ENCODE peak calls at places on chromosome 9, in five cellular contexts. J is lung, G is ovary, U is pancreas, X is fibroblast of lung. Y is an unnamed sample.

GRCh38 chr9:98182889-98183599 is 9.4 kb downstream of the CORO2A start:
- DNase-seq in J (no peak), G (no peak), U (no peak), X (no peak), Y (peak)

GRCh38 chr9:2602704-2603116 is 18.9 kb upstream of the VLDLR start:
- DNase-seq in J (no peak), G (no peak), U (no peak), X (no peak), Y (no peak)

GRCh38 chr9:5428794-5429528 is 8.8 kb downstream of the PLGRKT start:
- DNase-seq in J (no peak), G (no peak), U (no peak), X (no peak), Y (no peak)

GRCh38 chr9:93572636-93573035 is 3.7 kb upstream of the PHF2 start:
- DNase-seq in J (no peak), G (no peak), U (no peak), X (no peak), Y (no peak)

GRCh38 chr9:35035851-35036701 is 36.3 kb downstream of the VCP start:
- DNase-seq in J (peak), G (peak), U (peak), X (peak), Y (no peak)

GRCh38 chr9:27460225-27461023 is 63.7 kb upstream of the IFNK start:
- DNase-seq in J (no peak), G (no peak), U (no peak), X (no peak), Y (peak)

GRCh38 chr9:100098241-100098886 is 436 bp downstream of the ERP44 start:
- DNase-seq in J (peak), G (peak), U (peak), X (peak), Y (peak)

GRCh38 chr9:17535176-17535575 is 43.7 kb upstream of the SH3GL2 start:
- DNase-seq in J (no peak), G (no peak), U (no peak), X (no peak), Y (no peak)

GRCh38 chr9:1966725-1967366 is 48.3 kb upstream of the SMARCA2 start:
- DNase-seq in J (no peak), G (no peak), U (no peak), X (no peak), Y (no peak)

GRCh38 chr9:1320667-1321195 is 270.6 kb downstream of the DMRT2 start:
- DNase-seq in J (no peak), G (no peak), U (no peak), X (no peak), Y (no peak)

GRCh38 chr9:116156621-116157314 is 3.2 kb downstream of the PAPPA start:
- DNase-seq in J (peak), G (peak), U (peak), X (peak), Y (peak)

GRCh38 chr9:87677776-87678587 is 47.9 kb upstream of the CTSL start:
- DNase-seq in J (no peak), G (no peak), U (no peak), X (no peak), Y (no peak)

GRCh38 chr9:117703538-117703937 is 665 bp upstream of the TLR4 start:
- DNase-seq in J (no peak), G (no peak), U (no peak), X (peak), Y (no peak)

GRCh38 chr9:137446851-137447471 is 5.8 kb upstream of the ENTPD8 start:
- DNase-seq in J (no peak), G (no peak), U (peak), X (no peak), Y (no peak)

GRCh38 chr9:12849486-12850010 is 74.7 kb downstream of the LURAP1L start:
- DNase-seq in J (no peak), G (no peak), U (no peak), X (peak), Y (no peak)

GRCh38 chr9:120307599-120307998 is 272.4 kb downstream of the CDK5RAP2 start:
- DNase-seq in J (no peak), G (no peak), U (no peak), X (no peak), Y (no peak)

GRCh38 chr9:29816954-29817703 is 2243.8 kb upstream of the C9orf72 start:
- DNase-seq in J (no peak), G (no peak), U (no peak), X (no peak), Y (no peak)

GRCh38 chr9:84170521-84171141 is 169.9 kb downstream of the SLC28A3 start:
- DNase-seq in J (peak), G (peak), U (peak), X (peak), Y (peak)

GRCh38 chr9:133144142-133144886 is 19.4 kb downstream of the GBGT1 start:
- DNase-seq in J (peak), G (no peak), U (peak), X (peak), Y (peak)

GRCh38 chr9:5586391-5586802 is 42.5 kb upstream of the RIC1 start:
- DNase-seq in J (no peak), G (no peak), U (no peak), X (peak), Y (no peak)

GRCh38 chr9:91117959-91118651 is 243.6 kb downstream of the AUH start:
- DNase-seq in J (peak), G (peak), U (peak), X (peak), Y (peak)

GRCh38 chr9:96398582-96399334 is 15.2 kb upstream of the SLC35D2 start:
- DNase-seq in J (no peak), G (no peak), U (no peak), X (no peak), Y (peak)

GRCh38 chr9:124752967-124753366 is 18.1 kb downstream of the NR6A1 start:
- DNase-seq in J (no peak), G (no peak), U (no peak), X (peak), Y (no peak)

GRCh38 chr9:70924905-70925547 is 196.4 kb downstream of the TRPM3 start:
- DNase-seq in J (peak), G (peak), U (no peak), X (peak), Y (peak)

GRCh38 chr9:131589993-131590392 is 44.7 kb downstream of the PRRT1B start:
- DNase-seq in J (no peak), G (no peak), U (no peak), X (no peak), Y (no peak)

DNA sequence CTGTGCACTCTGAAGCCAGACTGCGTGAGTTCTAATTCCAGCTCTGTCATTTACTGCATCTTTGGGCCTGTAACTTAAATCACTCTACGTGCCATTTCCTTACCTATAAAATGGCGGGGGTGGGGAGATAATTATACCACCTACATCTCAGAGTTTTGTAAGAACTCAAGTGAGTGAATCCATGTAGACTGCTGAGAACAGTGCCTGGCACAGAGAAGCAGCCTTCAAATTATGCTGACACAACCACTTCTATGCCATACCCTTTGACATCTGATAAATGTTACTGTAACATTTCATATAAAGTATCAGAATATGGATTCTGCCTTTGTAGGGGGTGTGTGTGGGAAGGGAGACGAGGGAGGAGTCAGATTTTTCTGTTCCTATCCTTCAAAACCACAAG is 27.7 kb downstream of the ELAVL2 start:
- DNase-seq in J (no peak), G (no peak), U (no peak), X (no peak), Y (no peak)
- H3K27ac ChIP-seq in J (no peak), G (no peak), U (no peak), X (no peak), Y (no peak)

GRCh38 chr9:121780641-121781040 is 129.2 kb downstream of the DAB2IP start:
- DNase-seq in J (no peak), G (no peak), U (no peak), X (no peak), Y (no peak)
- H3K27ac ChIP-seq in J (peak), G (no peak), U (no peak), X (no peak), Y (no peak)

GRCh38 chr9:136241540-136241939 is 4.1 kb downstream of the QSOX2 start:
- DNase-seq in J (no peak), G (no peak), U (peak), X (no peak), Y (no peak)

GRCh38 chr9:136239135-136239962 is 6.3 kb downstream of the QSOX2 start:
- DNase-seq in J (no peak), G (no peak), U (peak), X (no peak), Y (no peak)

GRCh38 chr9:136240941-136241340 is 4.7 kb downstream of the QSOX2 start:
- DNase-seq in J (no peak), G (no peak), U (peak), X (no peak), Y (no peak)

GRCh38 chr9:136238342-136238732 is 7.3 kb downstream of the QSOX2 start:
- DNase-seq in J (no peak), G (no peak), U (peak), X (no peak), Y (no peak)

GRCh38 chr9:136239963-136240330 is 5.7 kb downstream of the QSOX2 start:
- DNase-seq in J (no peak), G (no peak), U (no peak), X (no peak), Y (no peak)
- H3K27ac ChIP-seq in J (no peak), G (no peak), U (no peak), X (no peak), Y (no peak)

GRCh38 chr9:82722051-82722450 is 340.9 kb downstream of the RASEF start:
- DNase-seq in J (no peak), G (no peak), U (no peak), X (no peak), Y (no peak)
- H3K27ac ChIP-seq in J (no peak), G (no peak), U (no peak), X (no peak), Y (no peak)